ENCODE peak calls at places on chromosomes 13 and 19, in four cellular contexts. L, P, F and Y are unnamed samples.

GRCh38 chr13:28117689-28118377 is 17.5 kb upstream of the FLT3 start:
- DNase-seq in P (peak), F (no peak), L (no peak), Y (no peak)

GRCh38 chr19:50465986-50466771 is 10.1 kb upstream of the EMC10 start:
- DNase-seq in F (peak), L (no peak), P (no peak), Y (no peak)

GRCh38 chr13:27309967-27310598 is 39.5 kb downstream of the RASL11A start:
- DNase-seq in F (no peak), L (no peak), P (no peak), Y (no peak)

GRCh38 chr13:46211116-46211515 is 612 bp upstream of the LRRC63 start:
- DNase-seq in P (no peak), F (no peak), L (peak), Y (no peak)

GRCh38 chr13:89880201-89880600 is 1467.3 kb upstream of the MIR17HG start:
- DNase-seq in L (no peak), P (no peak), F (no peak), Y (no peak)

GRCh38 chr19:4510435-4511255 is 7.6 kb downstream of the PLIN4 start:
- DNase-seq in P (no peak), L (no peak), F (no peak), Y (no peak)

GRCh38 chr13:79245937-79246574 is 160.0 kb downstream of the RBM26 start:
- DNase-seq in F (no peak), P (no peak), L (no peak), Y (no peak)

GRCh38 chr19:36103842-36104552 is 6.9 kb upstream of the OVOL3 start:
- DNase-seq in P (no peak), L (no peak), F (no peak), Y (no peak)

GRCh38 chr13:95139186-95139585 is 162.1 kb downstream of the ABCC4 start:
- DNase-seq in L (no peak), F (no peak), P (no peak), Y (no peak)

GRCh38 chr19:6752257-6753177 is 13.0 kb downstream of the TRIP10 start:
- DNase-seq in F (no peak), P (no peak), L (no peak), Y (no peak)

GRCh38 chr13:24052547-24052981 is 108.0 kb upstream of the SPATA13 start:
- DNase-seq in F (no peak), L (no peak), P (no peak), Y (no peak)

GRCh38 chr13:42354246-42355117 is 82.5 kb downstream of the AKAP11 start:
- DNase-seq in F (no peak), P (no peak), L (peak), Y (no peak)

GRCh38 chr19:55289117-55289796 is 5.5 kb downstream of the BRSK1 start:
- DNase-seq in F (no peak), L (no peak), P (no peak), Y (no peak)

GRCh38 chr19:16594681-16595091 is 22.5 kb upstream of the SLC35E1 start:
- DNase-seq in F (no peak), L (peak), P (no peak), Y (no peak)

GRCh38 chr19:17843428-17843827 is 4.4 kb downstream of the JAK3 start:
- DNase-seq in F (no peak), L (no peak), P (no peak), Y (no peak)

GRCh38 chr19:17841810-17842662 is 5.7 kb downstream of the JAK3 start:
- DNase-seq in L (peak), P (peak), F (peak), Y (peak)

GRCh38 chr19:17840019-17840418 is 7.8 kb downstream of the JAK3 start:
- DNase-seq in L (no peak), P (no peak), F (no peak), Y (no peak)

GRCh38 chr19:17842663-17843313 is 5.0 kb downstream of the JAK3 start:
- DNase-seq in P (no peak), F (no peak), L (no peak), Y (no peak)

DNA sequence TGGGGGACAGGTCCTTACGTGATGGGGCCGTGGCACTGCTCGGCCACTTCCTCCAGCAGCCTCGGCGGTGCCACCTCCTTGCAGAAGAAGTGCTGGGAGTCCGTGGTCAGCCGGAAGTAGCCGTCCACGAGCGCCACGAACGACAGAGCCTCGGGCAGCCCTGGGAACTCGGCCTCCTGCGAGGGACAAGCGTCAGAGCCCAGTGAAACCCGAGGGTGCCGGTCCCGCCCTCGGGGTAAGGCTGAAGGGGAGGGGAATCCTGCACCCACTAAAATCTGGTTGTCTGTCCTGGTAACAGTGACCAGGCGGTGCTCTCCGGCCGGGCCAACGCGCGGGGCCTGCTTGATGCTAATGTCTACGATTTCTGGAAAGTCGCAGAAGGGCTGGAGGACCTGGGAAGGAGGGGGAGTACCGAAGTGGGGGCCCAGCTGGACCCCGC is 6.4 kb downstream of the JAK3 start:
- DNase-seq in P (no peak), F (no peak), L (no peak), Y (no peak)
- H3K4me3 ChIP-seq in P (peak), F (no peak), L (no peak), Y (peak)

GRCh38 chr13:107554355-107554905 is 660.9 kb downstream of the LIG4 start:
- DNase-seq in F (no peak), L (no peak), P (no peak), Y (no peak)
- TF ChIP-seq CTCF in F (no peak), L (no peak), P (no peak), Y (no peak)

GRCh38 chr13:25352230-25352629 is 19.5 kb upstream of the ATP8A2 start:
- DNase-seq in L (no peak), P (no peak), F (no peak), Y (no peak)

GRCh38 chr13:25352806-25353205 is 19.0 kb upstream of the ATP8A2 start:
- DNase-seq in L (no peak), P (no peak), F (no peak), Y (no peak)

GRCh38 chr13:25353344-25353743 is 18.4 kb upstream of the ATP8A2 start:
- DNase-seq in L (no peak), F (no peak), P (no peak), Y (no peak)

DNA sequence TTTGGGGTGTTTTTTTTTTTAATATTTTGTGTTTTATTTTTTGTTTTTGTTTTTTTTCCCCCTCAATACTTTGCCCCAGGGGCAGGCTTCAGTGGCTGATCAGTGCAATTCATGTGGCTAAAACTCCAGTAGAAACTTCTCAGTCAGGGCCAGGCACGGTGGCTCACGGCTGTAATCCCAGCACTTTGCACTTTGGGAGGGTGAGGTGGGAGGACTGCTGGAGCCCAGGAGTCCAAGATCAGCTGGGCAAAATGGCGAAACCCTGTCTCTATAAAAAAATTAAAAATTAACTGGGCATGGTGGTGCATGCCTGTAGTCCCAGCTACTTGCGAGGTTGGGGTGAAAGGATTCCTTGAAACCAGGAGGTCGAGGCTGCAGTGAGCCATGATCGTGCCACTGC is 17.4 kb upstream of the ATP8A2 start:
- DNase-seq in P (no peak), L (no peak), F (no peak), Y (no peak)
- H3K4me3 ChIP-seq in P (no peak), L (no peak), F (no peak), Y (no peak)

DNA sequence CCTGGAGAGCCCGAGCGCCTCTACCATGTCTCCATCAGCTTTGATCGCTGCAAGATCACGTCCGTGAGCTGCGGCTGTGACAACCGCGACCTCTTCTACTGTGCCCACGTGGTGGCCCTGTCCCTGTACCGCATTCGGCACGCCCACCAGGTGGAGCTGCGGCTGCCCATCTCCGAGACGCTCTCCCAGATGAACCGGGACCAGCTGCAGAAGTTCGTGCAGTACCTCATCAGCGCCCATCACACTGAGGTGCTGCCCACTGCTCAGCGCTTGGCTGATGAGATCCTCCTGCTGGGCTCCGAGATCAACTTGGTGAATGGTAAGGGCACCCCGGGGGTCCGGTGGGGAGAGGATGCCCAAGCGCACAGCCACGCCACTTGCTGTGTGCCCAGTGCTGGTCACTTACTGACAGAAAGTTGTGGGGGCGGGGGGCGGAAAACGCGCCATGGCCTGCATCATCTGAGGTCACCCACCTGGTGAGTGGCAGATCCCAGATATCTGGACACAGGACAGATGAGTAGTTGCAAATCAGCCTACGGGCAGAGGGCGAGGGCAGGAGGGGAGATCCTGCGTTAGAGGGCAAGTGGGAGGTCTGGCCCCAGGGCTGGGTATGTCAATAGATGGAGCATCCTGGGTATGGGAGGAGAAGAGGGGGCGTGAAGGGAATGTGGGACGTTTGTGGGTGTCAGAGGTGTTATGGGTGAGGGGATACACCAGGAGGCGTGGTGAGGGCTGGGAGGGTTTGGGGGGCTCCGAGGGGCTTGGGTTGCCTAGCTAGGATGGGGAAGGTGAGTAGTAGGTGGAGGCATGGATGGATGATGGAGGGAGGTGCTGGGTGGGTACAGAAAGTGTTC is 9.8 kb downstream of the ZSWIM4 start:
- DNase-seq in L (no peak), F (no peak), P (no peak), Y (no peak)
- TF ChIP-seq CTCF in L (no peak), F (peak), P (peak), Y (peak)